ENCODE peak calls at places on chromosomes 11 and 22, in nine cellular contexts. T is DMS153; E is RWPE1; R is activated CD4-positive, alpha-beta T cell treated with anti-CD3 and anti-CD28 coated beads for 48 hours; J is HCEC 1CT; F is mesendoderm; S is iris pigment epithelial cell; Y is activated naive CD4-positive, alpha-beta T cell; G is fibroblast of lung. U is an unnamed sample.

GRCh38 chr11:46410021-46410420 is 18.4 kb upstream of the CHRM4 start:
- DNase-seq in S (no peak), R (no peak), G (no peak), T (no peak), J (no peak), E (no peak), Y (no peak), F (peak; percentile 72), U (no peak)

GRCh38 chr11:123742334-123742733 is 874 bp upstream of the ZNF202 start:
- DNase-seq in G (no peak), R (no peak), F (peak; percentile 91), E (no peak), T (no peak), J (no peak), Y (no peak), S (no peak), U (no peak)

GRCh38 chr11:464316-464715 is 14.2 kb downstream of the PTDSS2 start:
- DNase-seq in R (no peak), Y (no peak), E (no peak), J (no peak), S (no peak), G (no peak), T (no peak), F (no peak), U (no peak)

GRCh38 chr11:116893906-116894305 is 56.5 kb upstream of the APOA1 start:
- DNase-seq in Y (no peak), R (no peak), S (no peak), F (no peak), T (no peak), E (no peak), J (no peak), G (no peak), U (no peak)

GRCh38 chr11:61337706-61338268 is 4.8 kb downstream of the TKFC start:
- DNase-seq in S (no peak), G (no peak), J (no peak), E (no peak), T (no peak), Y (no peak), R (no peak), F (no peak), U (no peak)

GRCh38 chr11:65003282-65003681 is 6.5 kb upstream of the BATF2 start:
- DNase-seq in R (no peak), F (peak; percentile 40), G (peak; percentile 39), J (no peak), S (peak; percentile 60), Y (no peak), E (no peak), T (no peak), U (no peak)

GRCh38 chr11:17560281-17561110 is 13.4 kb downstream of the OTOG start:
- DNase-seq in E (no peak), T (no peak), Y (no peak), S (no peak), F (peak; percentile 35), G (no peak), J (no peak), R (no peak), U (no peak)

GRCh38 chr11:102792604-102793003 is 5.4 kb downstream of the MMP1 start:
- DNase-seq in G (no peak), E (no peak), T (no peak), Y (no peak), J (no peak), S (no peak), F (no peak), R (no peak), U (no peak)

GRCh38 chr11:7759010-7759409 is 37.7 kb downstream of the OR5P2 start:
- DNase-seq in Y (no peak), T (no peak), R (peak; percentile 5), J (no peak), F (no peak), S (no peak), G (no peak), E (no peak), U (peak; percentile 28)

GRCh38 chr22:27416553-27417427 is 384.8 kb downstream of the MN1 start:
- DNase-seq in F (peak; percentile 95), J (peak; percentile 37), Y (no peak), R (no peak), E (peak; percentile 49), T (no peak), S (peak; percentile 71), G (peak; percentile 93), U (peak; percentile 91)

GRCh38 chr22:25082096-25082495 is 117.6 kb upstream of the CRYBB3 start:
- DNase-seq in G (no peak), J (no peak), S (no peak), Y (no peak), R (no peak), F (no peak), T (no peak), E (no peak), U (no peak)

GRCh38 chr11:119422505-119423416 is at the start of gene THY1:
- DNase-seq in J (peak; percentile 62), R (no peak), E (no peak), S (peak; percentile 23), Y (no peak), G (peak; percentile 67), F (peak; percentile 76), T (no peak), U (no peak)

GRCh38 chr22:37749831-37750595 is 53.2 kb downstream of the TRIOBP start:
- DNase-seq in S (peak; percentile 81), Y (no peak), R (no peak), G (peak; percentile 75), J (peak; percentile 76), E (peak; percentile 58), T (no peak), F (peak; percentile 36), U (peak; percentile 97)

GRCh38 chr11:101224221-101224620 is 94.6 kb upstream of the PGR start:
- DNase-seq in G (no peak), J (no peak), T (no peak), R (no peak), F (no peak), S (no peak), Y (no peak), E (no peak), U (no peak)

GRCh38 chr22:19674129-19674928 is 40.0 kb upstream of the SEPTIN5 start:
- DNase-seq in S (peak; percentile 61), R (no peak), J (no peak), E (no peak), T (no peak), G (no peak), F (no peak), Y (no peak), U (no peak)

GRCh38 chr11:1639102-1639620 is 9.6 kb downstream of the KRTAP5-5 start:
- DNase-seq in S (no peak), T (peak; percentile 98), R (no peak), F (no peak), G (no peak), J (no peak), Y (no peak), E (no peak), U (no peak)

GRCh38 chr11:62706841-62707240 is 383 bp downstream of the BSCL2 start:
- DNase-seq in T (no peak), R (no peak), S (no peak), Y (no peak), E (no peak), G (no peak), F (no peak), J (no peak), U (no peak)

GRCh38 chr11:86291466-86292262 is 10.4 kb upstream of the HIKESHI start:
- DNase-seq in G (peak; percentile 56), J (peak; percentile 60), T (no peak), F (peak; percentile 68), S (peak; percentile 37), R (peak; percentile 87), E (peak; percentile 45), Y (peak; percentile 23), U (peak; percentile 70)

GRCh38 chr11:33402066-33402465 is 144.9 kb downstream of the HIPK3 start:
- DNase-seq in G (no peak), S (peak; percentile 20), F (no peak), T (no peak), E (no peak), R (no peak), J (no peak), Y (no peak), U (no peak)

GRCh38 chr11:36257351-36257750 is 31.9 kb downstream of the COMMD9 start:
- DNase-seq in S (peak; percentile 65), Y (no peak), E (no peak), F (no peak), T (no peak), G (no peak), R (no peak), J (peak; percentile 79), U (no peak)

GRCh38 chr11:133206313-133207005 is 325.8 kb downstream of the OPCML start:
- DNase-seq in T (no peak), R (no peak), G (no peak), E (no peak), F (no peak), Y (no peak), J (no peak), S (no peak), U (no peak)

GRCh38 chr11:101516546-101516945 is 67.3 kb downstream of the TRPC6 start:
- DNase-seq in S (no peak), G (no peak), E (no peak), F (peak; percentile 88), R (no peak), J (no peak), Y (no peak), T (no peak), U (no peak)

U was measured in mammary epithelial cell.